ENCODE peak calls at places on chromosome 13, in nine cellular contexts. O is cardiac fibroblast; W is GM10248; J is left colon; P is GM23248; N is stimulated activated naive CD4-positive, alpha-beta T cell; I is CD4-positive, alpha-beta memory T cell; F is Karpas-422; S is G401. C is an unnamed sample.
A peak's percentile ranks its signal among the peaks of the same experiment; 100 is the strongest.

GRCh38 chr13:86633346-86633745 is 834.1 kb upstream of the SLITRK6 start:
- DNase-seq in O (no peak), W (no peak), J (no peak), P (no peak), N (no peak), I (no peak), F (no peak), S (no peak), C (no peak)

GRCh38 chr13:89465366-89465765 is 1794.2 kb downstream of the SLITRK5 start:
- DNase-seq in O (peak; percentile 10), W (no peak), J (no peak), P (peak; percentile 3), N (no peak), I (no peak), F (no peak), S (no peak), C (no peak)

GRCh38 chr13:114146629-114147028 is 14.2 kb upstream of the RASA3 start:
- DNase-seq in O (no peak), W (no peak), J (no peak), P (no peak), N (no peak), I (no peak), F (no peak), S (no peak), C (no peak)

GRCh38 chr13:54261856-54262255 is 1233.2 kb downstream of the OLFM4 start:
- DNase-seq in O (no peak), W (no peak), J (no peak), P (no peak), N (no peak), I (no peak), F (no peak), S (no peak), C (no peak)

GRCh38 chr13:99970761-99971575 is 599 bp downstream of the ZIC5 start:
- DNase-seq in O (no peak), W (no peak), J (no peak), P (peak; percentile 28), N (no peak), I (no peak), F (no peak), S (no peak), C (no peak)

GRCh38 chr13:100454876-100455275 is 133.7 kb downstream of the GGACT start:
- DNase-seq in O (peak; percentile 63), W (no peak), J (no peak), P (peak; percentile 48), N (no peak), I (no peak), F (peak; percentile 9), S (no peak), C (no peak)

GRCh38 chr13:42814868-42815267 is 33.5 kb downstream of the FAM216B start:
- DNase-seq in O (peak; percentile 86), W (no peak), J (no peak), P (peak; percentile 89), N (no peak), I (no peak), F (no peak), S (no peak), C (no peak)

GRCh38 chr13:27257648-27258253 is 6.4 kb downstream of the RPL21 start:
- DNase-seq in O (no peak), W (no peak), J (no peak), P (no peak), N (no peak), I (no peak), F (no peak), S (no peak), C (no peak)

GRCh38 chr13:95243207-95243606 is 58.0 kb downstream of the ABCC4 start:
- DNase-seq in O (no peak), W (no peak), J (no peak), P (no peak), N (no peak), I (no peak), F (no peak), S (no peak), C (no peak)

GRCh38 chr13:37870489-37870845 is 895 bp upstream of the TRPC4 start:
- DNase-seq in O (no peak), W (no peak), J (no peak), P (no peak), N (no peak), I (no peak), F (no peak), S (no peak), C (peak; percentile 5)

GRCh38 chr13:59446391-59446790 is 717.3 kb downstream of the DIAPH3 start:
- DNase-seq in O (no peak), W (no peak), J (no peak), P (no peak), N (no peak), I (no peak), F (no peak), S (no peak), C (no peak)

GRCh38 chr13:102558029-102558428 is 38.8 kb upstream of the TPP2 start:
- DNase-seq in O (no peak), W (no peak), J (no peak), P (no peak), N (no peak), I (no peak), F (no peak), S (no peak), C (no peak)

GRCh38 chr13:85833938-85834337 is 34.7 kb upstream of the SLITRK6 start:
- DNase-seq in O (no peak), W (no peak), J (no peak), P (no peak), N (no peak), I (no peak), F (no peak), S (no peak), C (no peak)

GRCh38 chr13:51811920-51812328 is 8.0 kb upstream of the DHRS12 start:
- DNase-seq in O (no peak), W (no peak), J (no peak), P (no peak), N (no peak), I (no peak), F (no peak), S (no peak), C (no peak)

C was measured in HS-27A.